ENCODE peak calls at places on chromosome 17, in ten cellular contexts. P, O, L, I, W, V, E, C, G and N are unnamed samples.

GRCh38 chr17:61328351-61328750 is 71.3 kb upstream of the TBX2 start:
- DNase-seq in I (no peak), C (no peak), W (no peak), L (no peak), V (no peak), P (no peak), G (no peak), O (no peak), E (no peak), N (no peak)

GRCh38 chr17:29677139-29677834 is 54.6 kb upstream of the CORO6 start:
- DNase-seq in C (no peak), G (no peak), I (no peak), W (peak), O (no peak), V (no peak), E (no peak), P (no peak), L (no peak), N (no peak)

GRCh38 chr17:82339634-82340580 is 6.3 kb upstream of the SECTM1 start:
- DNase-seq in P (no peak), W (no peak), C (no peak), V (no peak), E (no peak), O (no peak), L (no peak), G (no peak), I (no peak), N (peak)

GRCh38 chr17:66348605-66349165 is 46.3 kb downstream of the PRKCA start:
- DNase-seq in V (no peak), O (no peak), I (no peak), C (no peak), G (no peak), L (no peak), P (no peak), W (peak), E (peak), N (peak)

GRCh38 chr17:74466111-74466784 is at the start of gene CD300A:
- DNase-seq in L (no peak), V (no peak), G (no peak), C (no peak), W (no peak), P (no peak), I (peak), O (no peak), E (no peak), N (no peak)

GRCh38 chr17:30378191-30378796 is 433 bp upstream of the CPD start:
- DNase-seq in O (peak), V (no peak), L (peak), C (no peak), G (no peak), I (peak), W (no peak), E (no peak), P (no peak), N (peak)

GRCh38 chr17:79942591-79943353 is 92.9 kb downstream of the TBC1D16 start:
- DNase-seq in E (no peak), I (peak), W (no peak), V (peak), L (peak), C (no peak), O (no peak), P (no peak), G (no peak), N (peak)

GRCh38 chr17:29358421-29358820 is 31.7 kb upstream of the TAOK1 start:
- DNase-seq in E (no peak), G (no peak), O (no peak), I (no peak), V (no peak), L (no peak), P (no peak), W (no peak), C (no peak), N (no peak)

GRCh38 chr17:45775148-45775547 is 9.0 kb upstream of the CRHR1 start:
- DNase-seq in I (no peak), C (no peak), G (no peak), L (no peak), O (no peak), E (no peak), V (no peak), W (no peak), P (no peak), N (no peak)

GRCh38 chr17:52255347-52255746 is 96.8 kb upstream of the CA10 start:
- DNase-seq in O (no peak), G (no peak), P (no peak), W (no peak), C (no peak), V (no peak), E (no peak), I (no peak), L (no peak), N (no peak)

GRCh38 chr17:56707312-56708219 is 114.1 kb downstream of the NOG start:
- DNase-seq in E (no peak), O (no peak), G (no peak), W (no peak), L (no peak), C (no peak), I (no peak), V (no peak), P (no peak), N (no peak)

GRCh38 chr17:49994085-49995054 is 654 bp downstream of the DLX3 start:
- DNase-seq in C (no peak), O (no peak), W (no peak), V (peak), E (no peak), G (no peak), I (no peak), L (peak), P (peak), N (no peak)

GRCh38 chr17:40071720-40072480 is 9.1 kb downstream of the THRA start:
- DNase-seq in E (no peak), P (peak), G (no peak), C (no peak), O (no peak), W (no peak), L (peak), V (peak), I (no peak), N (peak)

GRCh38 chr17:72749119-72749572 is 343.3 kb downstream of the SLC39A11 start:
- DNase-seq in O (no peak), P (no peak), E (no peak), C (no peak), I (no peak), L (no peak), G (no peak), V (no peak), W (no peak), N (no peak)

GRCh38 chr17:15655162-15655561 is 28.9 kb downstream of the TRIM16 start:
- DNase-seq in P (no peak), E (no peak), L (no peak), V (peak), G (no peak), I (no peak), O (no peak), W (no peak), C (no peak), N (no peak)

GRCh38 chr17:4498461-4499397 is at the start of gene SPNS2:
- DNase-seq in E (peak), I (peak), C (no peak), L (peak), G (peak), O (peak), V (peak), P (peak), W (no peak), N (peak)

GRCh38 chr17:31803494-31804213 is 55.4 kb downstream of the COPRS start:
- DNase-seq in E (no peak), G (no peak), I (no peak), O (no peak), L (no peak), C (no peak), W (no peak), V (peak), P (peak), N (no peak)

GRCh38 chr17:9670596-9670995 is 25.3 kb downstream of the USP43 start:
- DNase-seq in P (no peak), G (no peak), L (no peak), E (no peak), I (no peak), V (no peak), W (no peak), C (no peak), O (no peak), N (no peak)

GRCh38 chr17:49576121-49576905 is 642 bp downstream of the NXPH3 start:
- DNase-seq in C (no peak), W (no peak), V (peak), E (peak), O (no peak), G (no peak), P (no peak), L (no peak), I (no peak), N (peak)

GRCh38 chr17:78748730-78749317 is 33.2 kb downstream of the CYTH1 start:
- DNase-seq in O (peak), C (no peak), L (no peak), G (no peak), E (no peak), V (no peak), W (peak), P (no peak), I (peak), N (no peak)

GRCh38 chr17:30990458-30990857 is 19.6 kb downstream of the RNF135 start:
- DNase-seq in W (no peak), G (no peak), I (no peak), P (no peak), O (no peak), V (no peak), E (no peak), C (no peak), L (no peak), N (no peak)

GRCh38 chr17:39564201-39564828 is 43.4 kb downstream of the NEUROD2 start:
- DNase-seq in E (no peak), G (no peak), O (no peak), C (no peak), L (no peak), W (no peak), I (no peak), V (peak), P (no peak), N (no peak)

GRCh38 chr17:15384142-15384803 is 42.9 kb upstream of the TEKT3 start:
- DNase-seq in L (no peak), C (no peak), E (no peak), W (peak), P (no peak), I (no peak), G (no peak), V (no peak), O (no peak), N (peak)

GRCh38 chr17:62790554-62790953 is 17.6 kb downstream of the MARCHF10 start:
- DNase-seq in G (no peak), I (no peak), W (no peak), P (no peak), E (no peak), L (no peak), O (no peak), V (peak), C (no peak), N (no peak)

GRCh38 chr17:73831699-73832098 is 187.5 kb upstream of the SDK2 start:
- DNase-seq in C (no peak), E (no peak), W (no peak), L (peak), G (no peak), V (no peak), O (no peak), P (no peak), I (no peak), N (no peak)

GRCh38 chr17:80676564-80676963 is 131.9 kb downstream of the RPTOR start:
- DNase-seq in W (no peak), C (no peak), E (no peak), V (no peak), O (no peak), L (no peak), I (no peak), G (no peak), P (no peak), N (no peak)

GRCh38 chr17:81871387-81872120 is 417 bp upstream of the ARHGDIA start:
- DNase-seq in L (peak), C (peak), I (peak), W (peak), O (peak), V (peak), E (peak), G (peak), P (peak), N (peak)

GRCh38 chr17:39192901-39193300 is 4.6 kb downstream of the CACNB1 start:
- DNase-seq in V (no peak), L (no peak), P (no peak), G (no peak), W (no peak), I (no peak), O (no peak), C (no peak), E (no peak), N (no peak)

GRCh38 chr17:31388770-31389672 is 2.5 kb upstream of the RAB11FIP4 start:
- DNase-seq in P (peak), O (peak), L (no peak), W (no peak), E (peak), V (peak), C (no peak), G (peak), I (peak), N (no peak)

GRCh38 chr17:47742319-47743181 is 9.5 kb downstream of the TBX21 start:
- DNase-seq in L (no peak), E (peak), C (no peak), G (no peak), O (peak), W (no peak), V (no peak), I (peak), P (no peak), N (peak)

GRCh38 chr17:66076546-66077190 is 115.3 kb downstream of the CEP112 start:
- DNase-seq in P (no peak), E (no peak), O (no peak), V (peak), L (no peak), I (no peak), G (no peak), W (no peak), C (no peak), N (no peak)

GRCh38 chr17:48612854-48613691 is 2.0 kb downstream of the HOXB8 start:
- DNase-seq in W (no peak), P (no peak), E (no peak), V (peak), C (no peak), G (no peak), O (no peak), L (peak), I (peak), N (no peak)

GRCh38 chr17:65022751-65023421 is 33.7 kb downstream of the GNA13 start:
- DNase-seq in O (no peak), V (peak), W (no peak), I (no peak), E (peak), P (no peak), G (no peak), C (no peak), L (no peak), N (no peak)

GRCh38 chr17:66834426-66834918 is 445 bp upstream of the CACNG5 start:
- DNase-seq in P (no peak), W (no peak), V (no peak), L (no peak), E (no peak), G (no peak), O (no peak), I (no peak), C (no peak), N (no peak)

GRCh38 chr17:81239714-81240555 is 817 bp downstream of the NDUFAF8 start:
- DNase-seq in E (no peak), C (no peak), W (no peak), O (no peak), V (peak), P (no peak), L (no peak), I (peak), G (peak), N (no peak)

GRCh38 chr17:3524024-3524423 is 33.6 kb downstream of the TRPV3 start:
- DNase-seq in G (no peak), W (no peak), P (no peak), O (no peak), I (no peak), C (no peak), V (no peak), L (no peak), E (no peak), N (no peak)

GRCh38 chr17:35252646-35253045 is 9.8 kb downstream of the SLFN5 start:
- DNase-seq in C (no peak), I (no peak), L (no peak), E (no peak), O (no peak), W (peak), P (no peak), G (no peak), V (no peak), N (no peak)

GRCh38 chr17:82726427-82726826 is 9.0 kb upstream of the FN3K start:
- DNase-seq in P (no peak), L (no peak), C (no peak), I (no peak), E (no peak), W (no peak), V (no peak), G (no peak), O (no peak), N (no peak)

GRCh38 chr17:56939869-56940484 is 20.9 kb downstream of the COIL start:
- DNase-seq in C (no peak), P (peak), I (peak), E (peak), G (no peak), W (peak), L (no peak), O (no peak), V (peak), N (no peak)

GRCh38 chr17:43171761-43172487 is 910 bp downstream of the NBR1 start:
- DNase-seq in E (no peak), L (no peak), W (peak), I (peak), C (no peak), P (peak), O (no peak), V (peak), G (no peak), N (peak)